ENCODE peak calls at places on chromosome 20, in four cellular contexts. R is body of pancreas, O is breast epithelium, S is lower leg skin. A is an unnamed sample.

GRCh38 chr20:53208110-53208908 is 236.2 kb downstream of the TSHZ2 start:
- DNase-seq in R (no peak), O (no peak), S (no peak), A (no peak)

GRCh38 chr20:46724343-46724959 is 15.0 kb downstream of the SLC2A10 start:
- DNase-seq in R (no peak), O (no peak), S (no peak), A (no peak)

GRCh38 chr20:59149678-59150504 is 13.7 kb upstream of the ZNF831 start:
- DNase-seq in R (no peak), O (no peak), S (no peak), A (peak)

GRCh38 chr20:23201658-23202057 is 115.5 kb upstream of the CD93 start:
- DNase-seq in R (no peak), O (no peak), S (no peak), A (no peak)

GRCh38 chr20:145877-146276 is 3.5 kb downstream of the DEFB126 start:
- DNase-seq in R (no peak), O (no peak), S (no peak), A (no peak)

GRCh38 chr20:50475879-50476292 is 34.3 kb upstream of the PTPN1 start:
- DNase-seq in R (peak), O (no peak), S (no peak), A (peak)

GRCh38 chr20:5767493-5768098 is 17.4 kb downstream of the SHLD1 start:
- DNase-seq in R (no peak), O (no peak), S (no peak), A (peak)

GRCh38 chr20:20017852-20018245 is 687 bp downstream of the NAA20 start:
- DNase-seq in R (no peak), O (no peak), S (no peak), A (no peak)

GRCh38 chr20:16107172-16107870 is 465.9 kb downstream of the KIF16B start:
- DNase-seq in R (no peak), O (no peak), S (no peak), A (no peak)

GRCh38 chr20:6632187-6632586 is 135.3 kb upstream of the BMP2 start:
- DNase-seq in R (peak), O (no peak), S (peak), A (peak)

GRCh38 chr20:12965880-12966270 is 42.9 kb upstream of the SPTLC3 start:
- DNase-seq in R (no peak), O (no peak), S (no peak), A (no peak)

GRCh38 chr20:23766531-23766930 is 15.8 kb upstream of the CST1 start:
- DNase-seq in R (no peak), O (no peak), S (no peak), A (no peak)

GRCh38 chr20:43751167-43752050 is 24.6 kb upstream of the GTSF1L start:
- DNase-seq in R (no peak), O (no peak), S (no peak), A (no peak)

GRCh38 chr20:46752639-46753235 is 43.3 kb downstream of the SLC2A10 start:
- DNase-seq in R (peak), O (peak), S (peak), A (peak)

GRCh38 chr20:24148372-24148771 is 159.8 kb upstream of the GGTLC1 start:
- DNase-seq in R (no peak), O (no peak), S (no peak), A (no peak)

GRCh38 chr20:31485450-31486339 is 10.6 kb downstream of the REM1 start:
- DNase-seq in R (peak), O (no peak), S (peak), A (peak)

GRCh38 chr20:24968278-24968677 is 19.2 kb downstream of the CST7 start:
- DNase-seq in R (no peak), O (no peak), S (no peak), A (no peak)

GRCh38 chr20:50642288-50642803 is 49.0 kb downstream of the RIPOR3 start:
- DNase-seq in R (no peak), O (no peak), S (no peak), A (no peak)

GRCh38 chr20:46894579-46894958 is at the start of gene EYA2:
- DNase-seq in R (no peak), O (no peak), S (no peak), A (no peak)

GRCh38 chr20:49951160-49951559 is 15.0 kb downstream of the RNF114 start:
- DNase-seq in R (no peak), O (no peak), S (no peak), A (no peak)

GRCh38 chr20:19706463-19706862 is 51.6 kb upstream of the RIN2 start:
- DNase-seq in R (no peak), O (no peak), S (no peak), A (no peak)

GRCh38 chr20:48686238-48687096 is 141.3 kb downstream of the PREX1 start:
- DNase-seq in R (no peak), O (no peak), S (no peak), A (peak)

GRCh38 chr20:18634501-18634900 is 46.6 kb downstream of the DTD1 start:
- DNase-seq in R (no peak), O (no peak), S (no peak), A (no peak)
- TF ChIP-seq POLR2A in R (no peak), O (no peak), S (no peak), A (no peak)

GRCh38 chr20:8602389-8603116 is 466.3 kb upstream of the PLCB4 start:
- DNase-seq in R (no peak), O (no peak), S (no peak), A (no peak)

GRCh38 chr20:8601542-8601912 is 467.4 kb upstream of the PLCB4 start:
- DNase-seq in R (no peak), O (no peak), S (no peak), A (no peak)
- H3K4me3 ChIP-seq in R (no peak), O (no peak), S (no peak), A (no peak)

DNA sequence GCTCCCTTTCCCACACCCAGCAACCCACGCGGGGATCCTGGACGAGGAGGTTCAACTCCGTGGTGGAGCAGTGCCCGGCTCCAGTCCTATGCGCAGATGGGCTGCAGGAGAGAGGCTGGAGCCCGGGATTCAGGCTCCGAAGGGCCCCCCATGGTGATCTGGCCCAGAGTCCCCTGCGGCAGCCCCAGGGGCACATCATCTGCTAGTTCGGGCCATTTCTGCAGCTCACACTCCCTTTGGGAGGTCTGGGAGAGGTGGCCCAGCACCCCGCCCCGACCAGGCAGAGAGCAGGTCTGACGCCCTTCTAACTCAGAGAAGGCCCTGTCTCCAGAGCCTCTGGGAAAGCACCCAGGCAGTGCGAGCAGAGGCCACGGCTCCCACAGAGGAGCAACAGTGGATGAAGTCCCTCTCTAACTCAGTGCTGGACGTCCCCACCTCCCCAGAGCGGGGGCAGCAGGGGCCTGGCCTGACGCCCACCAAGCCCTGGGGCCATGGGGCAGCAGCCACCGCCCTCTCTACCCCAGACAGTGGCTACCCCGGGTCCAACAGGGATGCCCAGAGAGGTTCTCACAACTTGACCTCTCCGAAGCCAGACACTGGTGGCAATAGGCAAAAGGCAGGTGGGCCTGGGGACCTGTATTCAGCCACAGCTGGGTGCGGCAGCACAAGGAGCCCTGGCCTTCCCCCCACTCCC is 3.3 kb downstream of the KCNQ2 start:
- DNase-seq in R (no peak), O (no peak), S (no peak), A (no peak)
- TF ChIP-seq POLR2A in R (no peak), O (no peak), S (no peak), A (no peak)

GRCh38 chr20:57629976-57630525 is 9.8 kb upstream of the ZBP1 start:
- DNase-seq in R (no peak), O (no peak), S (no peak), A (no peak)
- H3K4me3 ChIP-seq in R (no peak), O (no peak), S (no peak), A (no peak)

DNA sequence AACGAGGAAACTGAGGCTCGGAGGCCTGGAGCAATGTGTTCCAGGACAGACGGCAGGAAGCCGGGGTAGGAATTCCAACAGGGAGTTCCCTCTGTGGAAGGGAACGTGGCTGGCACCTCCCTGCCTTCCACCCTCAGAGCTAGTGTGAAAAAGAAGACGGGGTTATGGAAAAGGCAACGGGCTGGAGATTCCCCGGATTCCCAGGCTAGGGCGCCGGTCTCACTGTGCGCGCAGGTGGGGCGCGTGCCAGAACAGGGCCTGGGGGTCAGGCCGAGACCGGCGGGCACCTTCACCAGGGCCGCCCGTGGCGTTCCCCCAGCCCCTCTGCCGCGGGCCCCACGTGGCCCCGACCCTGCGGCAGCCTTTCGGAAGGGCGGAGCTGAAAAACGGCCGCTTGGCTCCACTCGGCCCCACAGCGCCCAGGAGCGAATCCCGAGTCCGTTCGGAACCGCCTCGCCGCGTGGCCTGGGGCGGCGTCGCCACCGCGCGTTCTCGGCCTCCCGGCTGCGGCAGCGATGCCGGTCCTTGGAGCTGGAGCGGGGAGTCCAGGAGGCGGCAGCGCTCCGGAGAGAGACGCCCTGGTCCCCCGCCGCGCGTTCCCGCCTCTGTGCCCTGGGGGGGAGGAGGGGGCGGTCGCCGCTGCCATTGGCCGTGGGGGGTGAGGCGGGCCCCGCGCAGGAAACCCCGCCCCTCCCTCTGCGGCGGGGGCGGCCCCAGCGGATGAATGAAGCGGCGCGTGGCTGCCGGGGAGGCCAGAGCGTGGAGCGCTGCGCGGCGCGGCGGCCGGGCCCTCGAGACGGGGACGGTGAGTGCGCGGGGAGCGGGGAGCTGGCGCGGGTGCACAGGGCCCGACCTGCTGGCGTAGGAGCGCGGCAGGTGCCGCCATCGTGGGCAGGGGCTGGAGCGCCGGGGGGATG is at the start of gene SLCO4A1:
- DNase-seq in R (peak), O (no peak), S (no peak), A (peak)
- TF ChIP-seq POLR2A in R (no peak), O (no peak), S (no peak), A (peak)

A was measured in adrenal gland.